ENCODE peak calls at places on chromosomes 6 and 20, in four cellular contexts. B, G, L and D are unnamed samples. For H3K9me3, the result is how much of the 10 kb centered on the place peaks cover.

GRCh38 chr6:35359346-35359743 is 17.0 kb downstream of the PPARD start:
- DNase-seq in B (no peak), G (no peak), L (no peak), D (no peak)

GRCh38 chr6:135586844-135587243 is 89.3 kb upstream of the AHI1 start:
- DNase-seq in L (peak), G (no peak), B (no peak), D (no peak)

GRCh38 chr6:159720708-159721107 is 6.6 kb upstream of the WTAP start:
- DNase-seq in B (no peak), L (peak), G (peak), D (no peak)

GRCh38 chr20:32537657-32538525 is 47.2 kb downstream of the NOL4L start:
- DNase-seq in B (no peak), G (no peak), L (no peak), D (peak)

GRCh38 chr6:127457444-127458064 is 1.6 kb downstream of the KIAA0408 start:
- DNase-seq in L (no peak), B (no peak), G (no peak), D (no peak)

GRCh38 chr20:20487811-20488210 is 119.9 kb downstream of the INSM1 start:
- DNase-seq in L (no peak), G (no peak), B (no peak), D (no peak)

GRCh38 chr6:84078335-84078734 is 44.8 kb downstream of the MRAP2 start:
- DNase-seq in G (no peak), B (no peak), L (no peak), D (no peak)

GRCh38 chr20:47988601-47989116 is 203.4 kb upstream of the SULF2 start:
- DNase-seq in B (no peak), L (no peak), G (no peak), D (no peak)

GRCh38 chr6:100202417-100203194 is 208.6 kb upstream of the MCHR2 start:
- DNase-seq in L (no peak), G (no peak), B (peak), D (no peak)

GRCh38 chr6:38131527-38131965 is 312.0 kb downstream of the ZFAND3 start:
- DNase-seq in L (no peak), B (peak), G (no peak), D (no peak)

GRCh38 chr6:3471711-3472110 is 14.9 kb upstream of the SLC22A23 start:
- DNase-seq in B (peak), L (no peak), G (no peak), D (no peak)

GRCh38 chr20:37295595-37295994 is 6.1 kb downstream of the MANBAL start:
- DNase-seq in G (no peak), B (no peak), L (no peak), D (no peak)

GRCh38 chr6:166944666-166945256 is 11.6 kb downstream of the RNASET2 start:
- DNase-seq in L (no peak), G (no peak), B (no peak), D (no peak)

GRCh38 chr6:105648276-105648675 is 245.4 kb upstream of the PREP start:
- DNase-seq in L (no peak), B (no peak), G (no peak), D (no peak)

GRCh38 chr6:41449399-41450245 is 96.6 kb upstream of the FOXP4 start:
- DNase-seq in B (peak), G (no peak), L (no peak), D (no peak)

GRCh38 chr6:76866091-76866490 is 597.2 kb downstream of the HTR1B start:
- DNase-seq in L (no peak), B (no peak), G (no peak), D (no peak)

GRCh38 chr6:112021911-112022310 is 32.0 kb upstream of the CCN6 start:
- DNase-seq in L (no peak), G (no peak), B (no peak), D (no peak)

GRCh38 chr6:131172237-131172636 is 37.0 kb downstream of the AKAP7 start:
- DNase-seq in B (no peak), G (no peak), L (no peak), D (no peak)

GRCh38 chr6:113856571-113857564 is at the start of gene MARCKS:
- DNase-seq in B (peak), L (no peak), G (peak), D (peak)

GRCh38 chr6:9408718-9409117 is 973.4 kb upstream of the SLC35B3 start:
- DNase-seq in L (no peak), G (no peak), B (no peak), D (no peak)
- H3K27ac ChIP-seq in L (no peak), G (no peak), B (no peak), D (no peak)

GRCh38 chr6:97067045-97067444 is 142.5 kb downstream of the KLHL32 start:
- DNase-seq in G (no peak), B (no peak), L (no peak), D (no peak)
- H3K9me3 ChIP-seq in G (under half), B (under half), L (under half), D (under half)

DNA sequence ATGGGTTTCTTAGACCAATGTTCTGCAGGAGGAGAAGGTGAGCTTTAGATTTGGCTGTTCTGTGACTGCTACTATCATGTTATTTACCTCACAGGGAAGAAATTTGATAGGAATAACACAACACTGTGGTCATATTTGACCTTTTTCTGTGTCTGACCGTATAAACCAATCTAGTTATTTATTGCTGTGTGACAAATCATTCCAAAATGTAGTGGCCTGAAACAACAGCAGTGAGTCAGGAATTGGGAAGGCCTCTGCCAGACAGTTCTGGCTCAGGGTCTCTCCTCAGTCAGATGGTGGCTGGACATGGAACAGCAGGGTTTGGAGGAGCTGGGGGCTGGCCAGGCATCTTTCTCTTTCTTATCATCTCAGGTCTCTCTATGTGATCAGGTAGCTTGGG is 33.0 kb downstream of the RIPOR2 start:
- DNase-seq in B (peak), L (no peak), G (no peak), D (no peak)
- H3K27ac ChIP-seq in B (no peak), L (no peak), G (peak), D (peak)

GRCh38 chr6:106764353-106764980 is 135.1 kb downstream of the QRSL1 start:
- DNase-seq in B (no peak), L (no peak), G (no peak), D (no peak)

GRCh38 chr6:106763361-106763760 is 134.0 kb downstream of the QRSL1 start:
- DNase-seq in G (no peak), L (no peak), B (no peak), D (no peak)

GRCh38 chr6:106767271-106767670 is 137.9 kb downstream of the QRSL1 start:
- DNase-seq in G (no peak), L (no peak), B (no peak), D (no peak)

GRCh38 chr6:106766201-106766600 is 136.8 kb downstream of the QRSL1 start:
- DNase-seq in B (no peak), G (no peak), L (no peak), D (no peak)

GRCh38 chr6:106765496-106765895 is 136.1 kb downstream of the QRSL1 start:
- DNase-seq in L (no peak), G (no peak), B (no peak), D (no peak)
- H3K9me3 ChIP-seq in L (under half), G (under half), B (under half), D (under half)

GRCh38 chr6:82737965-82738364 is 327.7 kb downstream of the UBE3D start:
- DNase-seq in G (no peak), L (no peak), B (no peak), D (no peak)

GRCh38 chr6:82741325-82741995 is 324.2 kb downstream of the UBE3D start:
- DNase-seq in G (no peak), B (peak), L (no peak), D (no peak)

GRCh38 chr6:82740066-82740465 is 325.6 kb downstream of the UBE3D start:
- DNase-seq in L (no peak), B (no peak), G (no peak), D (no peak)

GRCh38 chr6:82739266-82739665 is 326.4 kb downstream of the UBE3D start:
- DNase-seq in G (no peak), B (no peak), L (no peak), D (no peak)

DNA sequence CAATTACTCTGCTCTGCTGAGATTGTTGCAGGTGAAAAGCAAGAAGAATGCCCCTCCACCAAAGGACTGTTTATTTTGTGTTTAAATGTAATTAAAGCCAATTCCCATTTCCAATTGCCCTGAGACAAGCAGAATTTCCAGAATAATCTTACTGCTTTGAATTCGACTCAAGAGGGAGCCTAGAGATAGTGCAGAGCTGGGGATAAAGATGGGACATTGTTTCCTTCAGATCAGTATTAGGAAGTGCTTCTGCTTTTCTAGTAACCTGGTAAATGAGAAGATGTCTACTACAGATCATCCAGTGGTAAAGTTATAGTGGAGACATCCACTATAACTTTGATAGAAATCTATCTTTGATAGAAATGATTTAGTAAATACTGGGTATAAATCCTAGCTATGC is 326.9 kb downstream of the UBE3D start:
- DNase-seq in L (no peak), G (no peak), B (no peak), D (no peak)
- H3K27ac ChIP-seq in L (no peak), G (no peak), B (no peak), D (no peak)

GRCh38 chr20:56222201-56222600 is 26.3 kb upstream of the MC3R start:
- DNase-seq in G (no peak), B (no peak), L (no peak), D (no peak)
- H3K9me3 ChIP-seq in G (under half), B (under half), L (under half), D (under half)

DNA sequence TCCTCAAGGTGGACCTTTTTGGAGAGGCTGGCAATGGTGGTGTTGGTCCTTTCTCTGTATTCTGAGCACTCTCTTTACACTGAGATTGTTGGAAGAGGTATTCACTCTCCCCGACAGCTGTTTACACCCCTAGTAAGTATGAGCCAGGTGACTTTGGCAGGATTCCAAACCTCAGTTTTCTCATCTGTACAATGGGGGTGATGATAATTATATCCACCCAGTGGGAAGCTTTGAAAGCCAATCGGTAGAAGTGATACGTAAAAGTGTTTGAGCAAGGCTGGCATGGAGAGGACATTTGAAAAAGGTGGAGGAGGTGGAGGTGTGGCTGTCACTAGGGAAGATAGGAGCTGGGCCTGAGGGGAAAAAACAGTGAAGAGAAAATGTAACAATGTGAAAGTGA is 35.5 kb downstream of the ISM1 start:
- DNase-seq in G (no peak), L (no peak), B (no peak), D (no peak)
- H3K27ac ChIP-seq in G (no peak), L (no peak), B (no peak), D (no peak)

DNA sequence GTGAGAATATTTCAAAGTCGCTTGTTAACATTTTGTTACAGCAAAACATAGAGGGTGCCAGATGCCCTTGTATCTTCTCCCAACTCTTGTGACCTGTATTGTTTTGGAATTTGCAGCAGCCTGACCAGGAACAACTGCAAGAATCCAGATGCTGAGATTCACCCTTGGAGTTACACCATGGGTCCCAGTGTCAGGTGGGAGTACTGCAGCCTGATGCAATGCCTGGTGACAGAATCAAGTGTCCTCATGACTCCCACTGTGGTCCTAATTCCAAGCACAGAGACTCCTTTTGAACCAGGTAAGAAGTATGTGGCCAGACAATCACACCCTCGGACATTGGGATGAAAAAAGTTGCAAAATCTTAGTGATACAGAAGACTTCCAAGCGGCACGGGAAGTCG is 79.6 kb upstream of the MAP3K4 start:
- DNase-seq in L (no peak), G (no peak), B (no peak), D (no peak)
- H3K9me3 ChIP-seq in L (under half), G (under half), B (under half), D (under half)

DNA sequence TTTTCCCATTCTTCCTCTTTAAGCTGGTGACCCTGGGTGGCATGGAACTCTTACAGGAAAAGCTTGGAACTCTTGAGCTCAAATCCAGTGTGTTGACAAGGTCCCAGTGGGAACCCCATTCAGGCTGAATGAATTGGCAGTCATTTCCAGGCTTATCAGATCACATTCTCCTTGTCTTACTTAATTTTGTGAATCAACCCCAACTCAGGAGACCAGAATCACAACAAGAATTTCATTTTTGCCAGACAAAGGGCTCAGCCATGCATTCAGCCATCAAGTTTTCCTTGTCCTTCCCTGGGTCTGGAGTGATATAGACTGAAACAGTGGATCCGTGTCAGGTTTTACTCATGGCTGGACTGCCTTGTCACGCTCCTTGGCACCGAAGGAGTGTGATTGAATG is 92.2 kb upstream of the EEF1E1 start:
- DNase-seq in B (no peak), G (no peak), L (no peak), D (no peak)
- H3K27ac ChIP-seq in B (peak), G (no peak), L (no peak), D (no peak)

DNA sequence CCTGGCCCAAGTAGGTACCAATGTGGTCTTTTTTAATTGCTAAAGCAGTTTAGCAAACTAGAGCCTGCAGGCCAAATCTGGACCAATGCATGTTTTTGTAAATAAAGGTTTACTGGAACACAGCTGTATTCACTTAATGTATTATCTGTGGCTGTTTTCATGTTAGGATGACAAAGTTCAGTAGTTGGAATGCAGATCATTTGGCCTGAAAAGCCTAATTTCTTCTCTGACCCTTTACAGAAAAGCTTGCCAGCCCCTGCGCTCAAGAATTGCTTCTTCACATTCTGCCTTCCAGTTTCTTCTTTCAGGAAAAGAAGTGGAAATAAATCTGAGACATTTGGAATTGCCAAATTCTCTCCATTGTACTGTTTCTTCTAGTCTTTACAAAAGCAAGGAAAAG is 90.0 kb upstream of the MC3R start:
- DNase-seq in G (no peak), L (no peak), B (no peak), D (no peak)
- H3K9me3 ChIP-seq in G (under half), L (under half), B (under half), D (under half)